ENCODE peak calls at places on chromosomes 7 and 10, in five cellular contexts. One of them, this sample, is unnamed.

GRCh38 chr10:94274142-94274787 is 88.5 kb downstream of the NOC3L start:
- DNase-seq in right lobe of liver: peak
- DNase-seq in endothelial cell: no peak
- DNase-seq in nephron progenitor cell: no peak
- DNase-seq in GM13977: no peak
- DNase-seq in this sample: no peak

GRCh38 chr10:114995468-114995867 is 57.5 kb downstream of the TRUB1 start:
- DNase-seq in endothelial cell: no peak
- DNase-seq in GM13977: no peak
- DNase-seq in right lobe of liver: no peak
- DNase-seq in nephron progenitor cell: no peak
- DNase-seq in this sample: no peak

GRCh38 chr10:5971315-5971832 is 6.0 kb downstream of the IL15RA start:
- DNase-seq in nephron progenitor cell: no peak
- DNase-seq in right lobe of liver: peak
- DNase-seq in endothelial cell: no peak
- DNase-seq in GM13977: peak
- DNase-seq in this sample: peak

GRCh38 chr10:77837248-77837924 is 89.2 kb downstream of the DLG5 start:
- DNase-seq in endothelial cell: peak
- DNase-seq in right lobe of liver: no peak
- DNase-seq in GM13977: peak
- DNase-seq in nephron progenitor cell: peak
- DNase-seq in this sample: peak

GRCh38 chr7:139099181-139099947 is 10.2 kb downstream of the ZC3HAV1 start:
- DNase-seq in right lobe of liver: no peak
- DNase-seq in nephron progenitor cell: no peak
- DNase-seq in endothelial cell: no peak
- DNase-seq in GM13977: no peak
- DNase-seq in this sample: no peak

GRCh38 chr7:159209429-159209828 is 64.8 kb upstream of the VIPR2 start:
- DNase-seq in right lobe of liver: no peak
- DNase-seq in endothelial cell: no peak
- DNase-seq in GM13977: no peak
- DNase-seq in nephron progenitor cell: no peak
- DNase-seq in this sample: no peak

GRCh38 chr10:131701131-131701947 is 199.5 kb upstream of the PPP2R2D start:
- DNase-seq in right lobe of liver: no peak
- DNase-seq in endothelial cell: no peak
- DNase-seq in nephron progenitor cell: no peak
- DNase-seq in GM13977: no peak
- DNase-seq in this sample: no peak

GRCh38 chr7:20722941-20723340 is 63.7 kb downstream of the SP8 start:
- DNase-seq in nephron progenitor cell: no peak
- DNase-seq in GM13977: no peak
- DNase-seq in right lobe of liver: no peak
- DNase-seq in endothelial cell: no peak
- DNase-seq in this sample: peak

GRCh38 chr10:2883238-2883637 is 184.1 kb upstream of the PFKP start:
- DNase-seq in endothelial cell: no peak
- DNase-seq in GM13977: no peak
- DNase-seq in right lobe of liver: no peak
- DNase-seq in nephron progenitor cell: no peak
- DNase-seq in this sample: no peak

GRCh38 chr10:130636303-130636702 is 500.1 kb downstream of the GLRX3 start:
- DNase-seq in nephron progenitor cell: no peak
- DNase-seq in endothelial cell: no peak
- DNase-seq in GM13977: no peak
- DNase-seq in right lobe of liver: no peak
- DNase-seq in this sample: no peak

GRCh38 chr7:123023126-123023525 is 27.6 kb upstream of the TAS2R16 start:
- DNase-seq in nephron progenitor cell: no peak
- DNase-seq in GM13977: no peak
- DNase-seq in right lobe of liver: no peak
- DNase-seq in endothelial cell: no peak
- DNase-seq in this sample: no peak

GRCh38 chr7:99372275-99373085 is 2.0 kb upstream of the ARPC1B start:
- DNase-seq in nephron progenitor cell: peak
- DNase-seq in endothelial cell: no peak
- DNase-seq in right lobe of liver: no peak
- DNase-seq in GM13977: no peak
- DNase-seq in this sample: no peak

GRCh38 chr10:1551636-1552338 is 185.5 kb downstream of the ADARB2 start:
- DNase-seq in nephron progenitor cell: no peak
- DNase-seq in right lobe of liver: no peak
- DNase-seq in GM13977: no peak
- DNase-seq in endothelial cell: no peak
- DNase-seq in this sample: no peak

GRCh38 chr7:144063710-144064109 is 5.9 kb upstream of the OR2A25 start:
- DNase-seq in endothelial cell: no peak
- DNase-seq in right lobe of liver: no peak
- DNase-seq in nephron progenitor cell: no peak
- DNase-seq in GM13977: no peak
- DNase-seq in this sample: no peak

GRCh38 chr10:71657604-71658348 is 61.8 kb downstream of the C10orf105 start:
- DNase-seq in GM13977: no peak
- DNase-seq in nephron progenitor cell: peak
- DNase-seq in right lobe of liver: no peak
- DNase-seq in endothelial cell: no peak
- DNase-seq in this sample: no peak

GRCh38 chr10:17415046-17415643 is 39.2 kb downstream of the ST8SIA6 start:
- DNase-seq in nephron progenitor cell: no peak
- DNase-seq in right lobe of liver: no peak
- DNase-seq in endothelial cell: no peak
- DNase-seq in GM13977: no peak
- DNase-seq in this sample: no peak

GRCh38 chr10:68721673-68721963 is 579 bp downstream of the CCAR1 start:
- DNase-seq in GM13977: peak
- DNase-seq in right lobe of liver: no peak
- DNase-seq in nephron progenitor cell: no peak
- DNase-seq in endothelial cell: no peak
- DNase-seq in this sample: no peak

GRCh38 chr7:150428671-150429451 is 21.6 kb upstream of the GIMAP8 start:
- DNase-seq in nephron progenitor cell: no peak
- DNase-seq in endothelial cell: no peak
- DNase-seq in right lobe of liver: no peak
- DNase-seq in GM13977: no peak
- DNase-seq in this sample: peak

GRCh38 chr7:142425281-142425680 is 167.4 kb upstream of the PRSS58 start:
- DNase-seq in nephron progenitor cell: no peak
- DNase-seq in right lobe of liver: no peak
- DNase-seq in GM13977: no peak
- DNase-seq in endothelial cell: no peak
- DNase-seq in this sample: no peak

GRCh38 chr7:142414915-142415314 is 157.1 kb upstream of the PRSS58 start:
- DNase-seq in nephron progenitor cell: no peak
- DNase-seq in endothelial cell: no peak
- DNase-seq in GM13977: no peak
- DNase-seq in right lobe of liver: no peak
- DNase-seq in this sample: no peak

GRCh38 chr7:142418316-142418715 is 160.5 kb upstream of the PRSS58 start:
- DNase-seq in right lobe of liver: no peak
- DNase-seq in nephron progenitor cell: no peak
- DNase-seq in endothelial cell: no peak
- DNase-seq in GM13977: no peak
- DNase-seq in this sample: no peak

GRCh38 chr7:142420554-142421362 is 162.9 kb upstream of the PRSS58 start:
- DNase-seq in GM13977: no peak
- DNase-seq in nephron progenitor cell: peak
- DNase-seq in endothelial cell: peak
- DNase-seq in right lobe of liver: no peak
- DNase-seq in this sample: no peak
- TF ChIP-seq CTCF in GM13977: no peak
- TF ChIP-seq CTCF in nephron progenitor cell: no peak
- TF ChIP-seq CTCF in endothelial cell: no peak
- TF ChIP-seq CTCF in right lobe of liver: no peak
- TF ChIP-seq CTCF in this sample: no peak

GRCh38 chr10:79274279-79275104 is 72.8 kb upstream of the PPIF start:
- DNase-seq in nephron progenitor cell: no peak
- DNase-seq in GM13977: no peak
- DNase-seq in right lobe of liver: no peak
- DNase-seq in endothelial cell: no peak
- DNase-seq in this sample: no peak
- TF ChIP-seq CTCF in nephron progenitor cell: no peak
- TF ChIP-seq CTCF in GM13977: no peak
- TF ChIP-seq CTCF in right lobe of liver: no peak
- TF ChIP-seq CTCF in endothelial cell: no peak
- TF ChIP-seq CTCF in this sample: no peak

GRCh38 chr10:125995726-125996304 is 99.5 kb downstream of the FANK1 start:
- DNase-seq in GM13977: no peak
- DNase-seq in endothelial cell: no peak
- DNase-seq in right lobe of liver: no peak
- DNase-seq in nephron progenitor cell: no peak
- DNase-seq in this sample: no peak
- TF ChIP-seq CTCF in GM13977: no peak
- TF ChIP-seq CTCF in endothelial cell: no peak
- TF ChIP-seq CTCF in right lobe of liver: no peak
- TF ChIP-seq CTCF in nephron progenitor cell: no peak
- TF ChIP-seq CTCF in this sample: no peak

GRCh38 chr7:106367018-106367420 is 82.2 kb upstream of the NAMPT start:
- DNase-seq in endothelial cell: no peak
- DNase-seq in right lobe of liver: no peak
- DNase-seq in nephron progenitor cell: no peak
- DNase-seq in GM13977: peak
- DNase-seq in this sample: no peak
- TF ChIP-seq CTCF in endothelial cell: no peak
- TF ChIP-seq CTCF in right lobe of liver: peak
- TF ChIP-seq CTCF in nephron progenitor cell: peak
- TF ChIP-seq CTCF in GM13977: peak
- TF ChIP-seq CTCF in this sample: no peak

GRCh38 chr10:128116187-128116586 is 10.0 kb downstream of the MKI67 start:
- DNase-seq in right lobe of liver: no peak
- DNase-seq in nephron progenitor cell: no peak
- DNase-seq in endothelial cell: no peak
- DNase-seq in GM13977: no peak
- DNase-seq in this sample: no peak

GRCh38 chr10:128113026-128113425 is 13.2 kb downstream of the MKI67 start:
- DNase-seq in endothelial cell: peak
- DNase-seq in nephron progenitor cell: no peak
- DNase-seq in right lobe of liver: no peak
- DNase-seq in GM13977: no peak
- DNase-seq in this sample: no peak

GRCh38 chr10:128121750-128122412 is 4.3 kb downstream of the MKI67 start:
- DNase-seq in GM13977: no peak
- DNase-seq in endothelial cell: no peak
- DNase-seq in right lobe of liver: no peak
- DNase-seq in nephron progenitor cell: no peak
- DNase-seq in this sample: no peak

GRCh38 chr10:128115356-128115755 is 10.9 kb downstream of the MKI67 start:
- DNase-seq in GM13977: no peak
- DNase-seq in endothelial cell: no peak
- DNase-seq in nephron progenitor cell: no peak
- DNase-seq in right lobe of liver: no peak
- DNase-seq in this sample: no peak

DNA sequence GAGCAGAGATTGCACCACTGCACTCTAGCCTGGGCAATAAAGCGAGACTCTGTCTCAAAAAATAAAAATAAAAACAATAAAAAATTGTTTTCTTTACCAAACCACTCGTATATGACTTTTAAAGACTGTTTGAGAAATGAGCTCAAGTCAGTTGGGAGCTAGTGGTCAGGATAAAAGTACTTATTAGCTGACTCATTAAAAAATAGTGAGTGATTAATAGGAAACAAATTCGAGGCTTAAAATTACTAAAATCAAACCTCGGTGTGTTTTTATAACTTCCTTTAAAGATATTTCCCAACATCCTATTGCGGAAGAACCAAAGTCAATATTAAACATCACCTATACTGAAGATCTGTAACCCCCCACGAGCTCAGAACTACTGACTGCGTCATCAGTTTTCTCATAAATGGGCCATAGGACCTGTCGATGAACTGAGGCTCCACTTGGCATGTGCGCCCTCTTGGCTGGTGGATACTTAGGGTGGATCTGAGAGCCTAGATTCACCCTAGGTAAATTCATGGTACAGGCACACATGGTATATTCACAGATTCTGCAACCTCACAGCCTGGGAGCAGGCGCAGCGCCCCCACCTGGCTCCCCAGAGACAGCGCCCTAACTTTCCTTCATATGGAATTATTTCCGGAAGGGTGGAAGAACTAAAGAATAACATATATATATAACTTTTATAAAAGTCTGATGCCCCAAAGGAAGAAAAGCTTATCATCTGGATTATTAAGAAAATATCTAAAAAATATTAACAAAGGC is 9.2 kb downstream of the MKI67 start:
- DNase-seq in nephron progenitor cell: no peak
- DNase-seq in GM13977: no peak
- DNase-seq in endothelial cell: peak
- DNase-seq in right lobe of liver: no peak
- DNase-seq in this sample: no peak
- TF ChIP-seq CTCF in nephron progenitor cell: no peak
- TF ChIP-seq CTCF in GM13977: peak
- TF ChIP-seq CTCF in endothelial cell: peak
- TF ChIP-seq CTCF in right lobe of liver: no peak
- TF ChIP-seq CTCF in this sample: no peak

DNA sequence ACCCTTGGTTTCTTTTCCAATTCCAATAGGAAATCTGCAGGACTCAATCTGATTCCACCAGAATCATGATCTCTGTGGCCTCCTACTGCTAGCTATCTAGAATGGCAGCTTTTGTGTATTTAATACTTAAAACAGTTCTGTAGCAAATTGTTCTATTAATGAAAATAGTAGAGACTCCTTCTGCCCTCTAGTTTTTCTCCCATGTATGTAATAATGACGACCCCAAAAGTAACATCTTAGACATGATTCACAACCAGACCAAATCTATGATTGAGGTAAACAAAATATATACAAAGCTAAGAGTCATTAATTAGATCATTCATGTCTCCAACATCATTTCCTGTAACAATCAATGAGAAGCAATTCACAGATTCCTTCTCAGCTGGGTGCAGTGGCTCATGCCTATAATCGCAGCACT is 259.1 kb upstream of the MKLN1 start:
- DNase-seq in nephron progenitor cell: no peak
- DNase-seq in right lobe of liver: no peak
- DNase-seq in endothelial cell: no peak
- DNase-seq in GM13977: no peak
- DNase-seq in this sample: no peak
- TF ChIP-seq CTCF in nephron progenitor cell: peak
- TF ChIP-seq CTCF in right lobe of liver: peak
- TF ChIP-seq CTCF in endothelial cell: no peak
- TF ChIP-seq CTCF in GM13977: no peak
- TF ChIP-seq CTCF in this sample: no peak

GRCh38 chr7:101814996-101815825 is 2.2 kb upstream of the CUX1 start:
- DNase-seq in endothelial cell: peak
- DNase-seq in GM13977: peak
- DNase-seq in nephron progenitor cell: peak
- DNase-seq in right lobe of liver: peak
- DNase-seq in this sample: no peak
- TF ChIP-seq CTCF in endothelial cell: peak
- TF ChIP-seq CTCF in GM13977: peak
- TF ChIP-seq CTCF in nephron progenitor cell: peak
- TF ChIP-seq CTCF in right lobe of liver: peak
- TF ChIP-seq CTCF in this sample: peak

GRCh38 chr7:152025937-152026890 is 740 bp downstream of the GALNT11 start:
- DNase-seq in right lobe of liver: no peak
- DNase-seq in nephron progenitor cell: no peak
- DNase-seq in GM13977: peak
- DNase-seq in endothelial cell: no peak
- DNase-seq in this sample: no peak
- TF ChIP-seq CTCF in right lobe of liver: no peak
- TF ChIP-seq CTCF in nephron progenitor cell: no peak
- TF ChIP-seq CTCF in GM13977: peak
- TF ChIP-seq CTCF in endothelial cell: no peak
- TF ChIP-seq CTCF in this sample: no peak